ENCODE peak calls at places on chromosomes 11 and 22, in four cellular contexts. One of them, this sample, is unnamed.

GRCh38 chr11:47607380-47607779 is 13.2 kb upstream of the C1QTNF4 start:
- DNase-seq in GM12878: no peak
- DNase-seq in HepG2: no peak
- DNase-seq in K562: peak; percentile 37
- DNase-seq in this sample: no peak

GRCh38 chr11:127034973-127035372 is 34.4 kb upstream of the KIRREL3 start:
- DNase-seq in K562: no peak
- DNase-seq in GM12878: no peak
- DNase-seq in HepG2: no peak
- DNase-seq in this sample: no peak

GRCh38 chr11:27718853-27719574 is 18.8 kb upstream of the BDNF start:
- DNase-seq in K562: no peak
- DNase-seq in HepG2: no peak
- DNase-seq in GM12878: no peak
- DNase-seq in this sample: peak; percentile 80

GRCh38 chr11:79332017-79332416 is 108.8 kb downstream of the TENM4 start:
- DNase-seq in HepG2: no peak
- DNase-seq in GM12878: no peak
- DNase-seq in K562: no peak
- DNase-seq in this sample: no peak

GRCh38 chr11:3164138-3164539 is 971 bp downstream of the OSBPL5 start:
- DNase-seq in GM12878: no peak
- DNase-seq in K562: no peak
- DNase-seq in HepG2: no peak
- DNase-seq in this sample: no peak

GRCh38 chr11:69732910-69733309 is 29.1 kb upstream of the FGF19 start:
- DNase-seq in HepG2: no peak
- DNase-seq in GM12878: no peak
- DNase-seq in K562: no peak
- DNase-seq in this sample: no peak

GRCh38 chr22:49670610-49671330 is 156.9 kb downstream of the BRD1 start:
- DNase-seq in GM12878: no peak
- DNase-seq in HepG2: no peak
- DNase-seq in K562: no peak
- DNase-seq in this sample: no peak

GRCh38 chr11:105211806-105212531 is 72.4 kb upstream of the CARD18 start:
- DNase-seq in GM12878: no peak
- DNase-seq in HepG2: no peak
- DNase-seq in K562: no peak
- DNase-seq in this sample: no peak

GRCh38 chr11:129503646-129504045 is 128.0 kb downstream of the BARX2 start:
- DNase-seq in HepG2: no peak
- DNase-seq in K562: no peak
- DNase-seq in GM12878: no peak
- DNase-seq in this sample: no peak

GRCh38 chr11:132332521-132332920 is 962.1 kb downstream of the NTM start:
- DNase-seq in HepG2: no peak
- DNase-seq in K562: no peak
- DNase-seq in GM12878: no peak
- DNase-seq in this sample: peak; percentile 39

GRCh38 chr11:103170865-103171264 is 61.6 kb downstream of the DYNC2H1 start:
- DNase-seq in HepG2: no peak
- DNase-seq in GM12878: no peak
- DNase-seq in K562: no peak
- DNase-seq in this sample: no peak

GRCh38 chr11:64353761-64354506 is 5.0 kb upstream of the RPS6KA4 start:
- DNase-seq in K562: no peak
- DNase-seq in GM12878: no peak
- DNase-seq in HepG2: no peak
- DNase-seq in this sample: no peak

GRCh38 chr11:64711138-64711943 is 11.7 kb downstream of the NRXN2 start:
- DNase-seq in K562: no peak
- DNase-seq in HepG2: no peak
- DNase-seq in GM12878: no peak
- DNase-seq in this sample: peak; percentile 92

GRCh38 chr22:50305658-50306566 is 1.5 kb downstream of the PLXNB2 start:
- DNase-seq in GM12878: peak; percentile 36
- DNase-seq in HepG2: no peak
- DNase-seq in K562: peak; percentile 48
- DNase-seq in this sample: peak; percentile 51

GRCh38 chr11:61971177-61972111 is 4.0 kb upstream of the FTH1 start:
- DNase-seq in K562: peak; percentile 99
- DNase-seq in GM12878: peak; percentile 66
- DNase-seq in HepG2: peak; percentile 99
- DNase-seq in this sample: peak; percentile 98

GRCh38 chr11:44537679-44538078 is 27.8 kb upstream of the CD82 start:
- DNase-seq in HepG2: no peak
- DNase-seq in K562: no peak
- DNase-seq in GM12878: no peak
- DNase-seq in this sample: no peak

GRCh38 chr11:100719809-100720221 is 32.7 kb downstream of the ARHGAP42 start:
- DNase-seq in GM12878: no peak
- DNase-seq in HepG2: no peak
- DNase-seq in K562: peak; percentile 25
- DNase-seq in this sample: peak; percentile 63

GRCh38 chr11:108768370-108768769 is 103.5 kb downstream of the DDX10 start:
- DNase-seq in K562: no peak
- DNase-seq in GM12878: no peak
- DNase-seq in HepG2: no peak
- DNase-seq in this sample: no peak

GRCh38 chr11:36069576-36070214 is 125.8 kb downstream of the LDLRAD3 start:
- DNase-seq in GM12878: peak; percentile 15
- DNase-seq in K562: no peak
- DNase-seq in HepG2: no peak
- DNase-seq in this sample: peak; percentile 89

GRCh38 chr11:62398011-62398994 is 20.5 kb upstream of the SCGB1A1 start:
- DNase-seq in GM12878: no peak
- DNase-seq in K562: peak; percentile 75
- DNase-seq in HepG2: peak; percentile 54
- DNase-seq in this sample: no peak

GRCh38 chr11:134347441-134347840 is 15.7 kb downstream of the GLB1L2 start:
- DNase-seq in HepG2: no peak
- DNase-seq in K562: no peak
- DNase-seq in GM12878: no peak
- DNase-seq in this sample: no peak

GRCh38 chr22:46824348-46824909 is 62.0 kb downstream of the TBC1D22A start:
- DNase-seq in K562: no peak
- DNase-seq in HepG2: no peak
- DNase-seq in GM12878: no peak
- DNase-seq in this sample: no peak

DNA sequence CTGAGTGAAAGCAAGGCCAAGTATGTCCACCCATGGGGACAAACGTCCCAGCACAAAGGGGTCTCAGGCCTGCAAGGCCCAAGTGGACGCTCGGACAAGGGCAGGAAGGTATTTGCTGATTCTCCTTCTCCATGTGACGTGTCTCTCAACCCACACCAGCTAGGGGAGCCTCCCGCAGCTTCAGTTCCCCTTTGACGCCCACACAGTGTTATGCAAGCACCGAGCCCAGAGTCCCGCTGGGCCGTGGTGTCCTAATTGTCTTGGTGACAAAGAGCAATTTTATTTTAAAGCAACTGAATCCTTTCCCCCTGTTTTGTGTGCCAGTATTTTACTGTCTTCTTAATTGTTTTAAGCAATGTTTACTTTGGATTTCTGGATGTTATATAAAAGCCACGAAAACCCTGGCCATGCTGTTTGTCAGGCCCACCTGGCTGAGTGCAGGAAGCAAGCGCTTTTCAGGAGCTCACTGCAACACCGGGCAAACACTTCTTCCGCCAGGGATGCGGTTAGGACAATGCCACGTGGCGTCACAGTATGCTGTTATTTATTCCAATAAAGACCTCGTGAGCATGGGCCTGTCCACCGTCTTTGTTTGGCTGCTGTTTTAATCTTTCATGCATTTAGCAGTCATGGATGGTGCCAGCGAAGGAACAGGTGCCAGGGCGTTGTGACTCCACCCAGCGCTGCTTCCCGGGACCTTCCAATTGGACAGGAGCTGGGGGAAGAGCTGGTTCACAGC is 8.2 kb upstream of the PARVG start:
- DNase-seq in K562: peak; percentile 11
- DNase-seq in GM12878: no peak
- DNase-seq in HepG2: no peak
- DNase-seq in this sample: peak; percentile 42
- TF ChIP-seq CREB1 in K562: no peak
- TF ChIP-seq CREB1 in GM12878: peak; percentile 44
- TF ChIP-seq CREB1 in HepG2: no peak
- TF ChIP-seq CREB1 in this sample: no peak

GRCh38 chr11:59756845-59757244 is 1.7 kb downstream of the STX3 start:
- DNase-seq in K562: peak; percentile 82
- DNase-seq in GM12878: no peak
- DNase-seq in HepG2: no peak
- DNase-seq in this sample: peak; percentile 16
- TF ChIP-seq JUNB in K562: no peak
- TF ChIP-seq JUNB in GM12878: no peak
- TF ChIP-seq JUNB in HepG2: no peak
- TF ChIP-seq JUNB in this sample: no peak

DNA sequence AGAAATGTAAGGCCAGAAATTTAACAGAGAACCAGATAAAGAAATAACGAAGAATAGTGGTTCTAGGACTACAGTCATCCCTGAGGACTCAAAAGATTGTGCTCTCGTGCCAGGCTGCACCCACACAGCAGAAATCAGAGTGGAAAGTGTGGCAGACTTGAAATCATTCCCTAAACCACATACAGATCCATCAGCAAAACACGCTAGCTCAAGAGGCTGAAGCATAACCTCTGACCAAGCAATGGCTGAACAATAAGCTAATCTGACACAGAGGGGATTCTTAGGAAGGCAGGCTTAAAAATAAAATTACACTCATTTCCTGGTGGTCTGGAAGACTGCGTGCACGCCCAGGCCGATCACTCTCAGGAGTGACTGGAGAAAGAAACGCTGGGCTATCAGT is 19.0 kb downstream of the NCF4 start:
- DNase-seq in K562: no peak
- DNase-seq in HepG2: no peak
- DNase-seq in GM12878: no peak
- DNase-seq in this sample: no peak
- TF ChIP-seq CREB1 in K562: no peak
- TF ChIP-seq CREB1 in HepG2: no peak
- TF ChIP-seq CREB1 in GM12878: no peak
- TF ChIP-seq CREB1 in this sample: no peak

GRCh38 chr11:76119779-76120178 is 86.5 kb downstream of the WNT11 start:
- DNase-seq in HepG2: no peak
- DNase-seq in GM12878: no peak
- DNase-seq in K562: no peak
- DNase-seq in this sample: no peak
- TF ChIP-seq JUNB in HepG2: no peak
- TF ChIP-seq JUNB in GM12878: no peak
- TF ChIP-seq JUNB in K562: no peak
- TF ChIP-seq JUNB in this sample: no peak

DNA sequence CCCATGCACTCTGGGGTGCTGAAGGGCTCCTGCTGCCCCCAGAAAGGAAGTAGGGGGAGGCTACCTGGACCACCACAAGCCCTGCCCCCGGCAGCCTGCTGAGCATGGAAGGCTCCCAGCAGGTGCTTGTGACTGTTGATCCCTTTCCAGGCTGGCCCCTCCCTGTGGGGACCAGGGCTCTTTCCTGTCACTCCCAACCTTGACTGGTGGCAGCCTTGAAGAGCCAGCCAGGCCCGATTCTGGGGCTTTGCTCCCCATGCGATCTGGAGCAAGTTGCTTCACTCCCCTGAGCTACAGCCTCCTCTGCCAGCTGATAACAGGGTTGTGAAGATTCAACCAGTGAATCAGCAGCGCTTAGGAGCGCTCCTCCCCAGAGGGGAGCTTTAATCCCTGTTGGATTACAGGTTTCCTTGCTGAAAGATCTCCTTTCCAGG is 4.6 kb upstream of the CST6 start:
- DNase-seq in K562: peak; percentile 64
- DNase-seq in GM12878: no peak
- DNase-seq in HepG2: no peak
- DNase-seq in this sample: no peak
- TF ChIP-seq CREB1 in K562: no peak
- TF ChIP-seq CREB1 in GM12878: no peak
- TF ChIP-seq CREB1 in HepG2: no peak
- TF ChIP-seq CREB1 in this sample: no peak

GRCh38 chr11:9512370-9513019 is 51.7 kb downstream of the ZNF143 start:
- DNase-seq in GM12878: no peak
- DNase-seq in K562: no peak
- DNase-seq in HepG2: peak; percentile 28
- DNase-seq in this sample: no peak
- TF ChIP-seq JUNB in GM12878: no peak
- TF ChIP-seq JUNB in K562: no peak
- TF ChIP-seq JUNB in HepG2: peak; percentile 29
- TF ChIP-seq JUNB in this sample: no peak

GRCh38 chr22:30438559-30438958 is 13.0 kb downstream of the MTFP1 start:
- DNase-seq in GM12878: no peak
- DNase-seq in HepG2: no peak
- DNase-seq in K562: peak; percentile 55
- DNase-seq in this sample: no peak

GRCh38 chr22:30439226-30439625 is 13.7 kb downstream of the MTFP1 start:
- DNase-seq in HepG2: no peak
- DNase-seq in K562: no peak
- DNase-seq in GM12878: no peak
- DNase-seq in this sample: no peak

GRCh38 chr22:30439836-30440235 is 14.3 kb downstream of the MTFP1 start:
- DNase-seq in HepG2: no peak
- DNase-seq in GM12878: no peak
- DNase-seq in K562: no peak
- DNase-seq in this sample: no peak

GRCh38 chr22:30444632-30445437 is 19.3 kb downstream of the MTFP1 start:
- DNase-seq in HepG2: peak; percentile 41
- DNase-seq in K562: peak; percentile 84
- DNase-seq in GM12878: no peak
- DNase-seq in this sample: peak; percentile 89

DNA sequence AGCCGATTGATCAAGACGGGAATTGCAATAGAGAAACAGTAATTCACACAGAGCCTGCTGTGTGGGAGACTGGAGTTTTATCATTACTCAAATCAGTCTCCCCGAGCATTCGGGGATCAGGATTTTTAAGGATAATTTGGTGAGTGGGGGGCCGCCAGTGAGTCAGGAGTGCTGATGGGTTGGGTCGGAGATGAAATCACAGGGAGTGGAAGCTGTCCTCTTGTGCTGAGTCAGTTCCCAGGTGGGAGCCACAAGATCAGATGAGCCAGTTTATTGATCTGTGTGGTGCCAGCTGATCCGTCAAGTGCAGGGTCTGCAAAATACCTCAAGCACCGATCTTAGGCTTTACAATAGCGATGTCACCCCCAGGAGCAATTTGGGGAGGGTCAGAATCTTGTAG is 15.5 kb downstream of the MTFP1 start:
- DNase-seq in K562: no peak
- DNase-seq in GM12878: no peak
- DNase-seq in HepG2: no peak
- DNase-seq in this sample: no peak
- TF ChIP-seq CREB1 in K562: no peak
- TF ChIP-seq CREB1 in GM12878: no peak
- TF ChIP-seq CREB1 in HepG2: no peak
- TF ChIP-seq CREB1 in this sample: no peak

This sample was measured in GM23338.